ENCODE peak calls at places on chromosomes 6 and 20, in eight cellular contexts. U is heart left ventricle, Z is HepG2, S is fibroblast of lung, V is HL-60, G is uterus, R is tibial nerve, N is GM23338. P is an unnamed sample.

GRCh38 chr6:157615411-157615763 is 207.7 kb upstream of the SNX9 start:
- DNase-seq in N (no peak), Z (no peak), R (no peak), S (no peak), V (peak; percentile 51), U (no peak), G (no peak), P (peak; percentile 40)

GRCh38 chr6:13600036-13600435 is 15.1 kb upstream of the NOL7 start:
- DNase-seq in S (peak; percentile 65), U (no peak), V (no peak), Z (no peak), G (no peak), N (no peak), R (no peak), P (no peak)

GRCh38 chr6:35544748-35545361 is 32.2 kb upstream of the TULP1 start:
- DNase-seq in G (no peak), Z (no peak), R (no peak), N (peak; percentile 23), V (no peak), S (no peak), U (no peak), P (peak; percentile 81)

GRCh38 chr6:158737710-158738615 is 81.2 kb downstream of the EZR start:
- DNase-seq in V (peak; percentile 18), S (peak; percentile 78), Z (no peak), G (no peak), N (no peak), R (no peak), U (no peak), P (no peak)

GRCh38 chr6:160137989-160138835 is 16.6 kb downstream of the SLC22A1 start:
- DNase-seq in Z (peak; percentile 57), N (peak; percentile 75), R (no peak), S (peak; percentile 62), V (peak; percentile 35), G (peak; percentile 53), U (peak; percentile 55), P (peak; percentile 38)

GRCh38 chr6:22631101-22631500 is 61.7 kb downstream of the HDGFL1 start:
- DNase-seq in G (peak; percentile 37), R (no peak), S (peak; percentile 78), U (peak; percentile 29), Z (no peak), V (no peak), N (no peak), P (no peak)

GRCh38 chr20:53298900-53299299 is 294.7 kb downstream of the ZNF217 start:
- DNase-seq in U (no peak), Z (no peak), G (no peak), N (no peak), V (no peak), S (no peak), R (no peak), P (no peak)

GRCh38 chr6:11772109-11772830 is 6.3 kb downstream of the ADTRP start:
- DNase-seq in Z (no peak), U (no peak), G (peak; percentile 27), R (no peak), V (no peak), N (no peak), S (peak; percentile 99), P (no peak)

GRCh38 chr20:45032276-45032675 is 66.0 kb downstream of the STK4 start:
- DNase-seq in U (no peak), G (no peak), Z (no peak), V (no peak), S (no peak), N (no peak), R (no peak), P (no peak)

GRCh38 chr20:237479-237878 is 10.4 kb downstream of the DEFB129 start:
- DNase-seq in U (peak; percentile 32), S (no peak), R (no peak), Z (no peak), V (peak; percentile 82), N (no peak), G (no peak), P (no peak)

GRCh38 chr6:100078509-100078908 is 84.5 kb upstream of the MCHR2 start:
- DNase-seq in U (no peak), G (no peak), S (peak; percentile 46), R (no peak), N (peak; percentile 83), Z (peak; percentile 20), V (no peak), P (no peak)

GRCh38 chr6:118709859-118710350 is 58.5 kb upstream of the CEP85L start:
- DNase-seq in Z (no peak), R (no peak), U (no peak), S (peak; percentile 95), N (peak; percentile 15), V (no peak), G (no peak), P (no peak)

GRCh38 chr6:31128093-31128676 is 7.9 kb upstream of the CDSN start:
- DNase-seq in V (peak; percentile 40), R (peak; percentile 34), S (no peak), Z (peak; percentile 48), G (peak; percentile 57), N (peak; percentile 90), U (peak; percentile 57), P (peak; percentile 89)

GRCh38 chr6:56764081-56764566 is 121.4 kb upstream of the DST start:
- DNase-seq in R (no peak), V (peak; percentile 45), Z (peak; percentile 69), G (no peak), U (no peak), S (peak; percentile 65), N (peak; percentile 70), P (peak; percentile 64)

GRCh38 chr6:168393126-168393870 is 47.7 kb upstream of the SMOC2 start:
- DNase-seq in Z (no peak), R (no peak), G (no peak), U (no peak), S (no peak), N (no peak), V (no peak), P (no peak)

GRCh38 chr6:144797881-144798589 is 512.9 kb downstream of the UTRN start:
- DNase-seq in G (no peak), U (no peak), N (no peak), R (no peak), S (peak; percentile 80), V (no peak), Z (no peak), P (no peak)

GRCh38 chr20:41005361-41005729 is 23.3 kb upstream of the TOP1 start:
- DNase-seq in S (peak; percentile 95), N (no peak), V (no peak), Z (no peak), U (peak; percentile 89), G (peak; percentile 91), R (peak; percentile 77), P (no peak)

GRCh38 chr6:93105017-93105416 is 314.3 kb downstream of the EPHA7 start:
- DNase-seq in G (no peak), U (no peak), S (peak; percentile 67), Z (no peak), R (no peak), V (no peak), N (no peak), P (no peak)

DNA sequence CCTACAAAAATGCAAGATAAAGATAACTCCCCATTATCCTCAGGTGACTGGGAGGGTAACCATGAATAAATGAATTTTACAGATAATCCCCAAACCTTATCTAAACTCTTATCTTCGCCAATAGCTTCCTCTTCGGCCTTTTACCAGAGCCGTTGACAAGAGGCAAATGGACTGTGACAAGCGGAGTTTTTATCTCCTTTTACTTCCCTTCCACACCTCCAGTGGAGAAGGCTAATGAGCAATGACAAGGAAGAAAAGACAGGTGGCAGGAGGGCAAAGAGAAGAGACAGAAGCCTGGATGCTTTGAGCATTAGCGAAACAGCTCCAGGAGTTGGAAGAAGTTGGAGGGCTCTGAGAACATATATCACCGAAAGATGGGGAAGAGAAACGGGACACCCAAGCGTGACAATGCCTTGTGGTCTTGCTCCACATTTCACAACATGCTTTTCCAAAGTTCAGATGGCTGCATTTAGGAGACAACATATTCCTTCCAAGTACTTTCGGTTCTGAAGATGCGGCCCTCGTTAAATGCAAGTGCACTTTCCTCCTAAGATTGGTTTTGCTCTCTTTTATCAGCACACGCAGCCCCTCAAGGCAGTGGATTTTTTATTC is 69.2 kb downstream of the PRDM1 start:
- DNase-seq in G (no peak), Z (no peak), V (no peak), N (no peak), R (no peak), S (no peak), U (no peak), P (no peak)
- TF ChIP-seq CTCF in G (no peak), Z (no peak), V (no peak), N (no peak), R (no peak), S (no peak), U (no peak), P (no peak)

DNA sequence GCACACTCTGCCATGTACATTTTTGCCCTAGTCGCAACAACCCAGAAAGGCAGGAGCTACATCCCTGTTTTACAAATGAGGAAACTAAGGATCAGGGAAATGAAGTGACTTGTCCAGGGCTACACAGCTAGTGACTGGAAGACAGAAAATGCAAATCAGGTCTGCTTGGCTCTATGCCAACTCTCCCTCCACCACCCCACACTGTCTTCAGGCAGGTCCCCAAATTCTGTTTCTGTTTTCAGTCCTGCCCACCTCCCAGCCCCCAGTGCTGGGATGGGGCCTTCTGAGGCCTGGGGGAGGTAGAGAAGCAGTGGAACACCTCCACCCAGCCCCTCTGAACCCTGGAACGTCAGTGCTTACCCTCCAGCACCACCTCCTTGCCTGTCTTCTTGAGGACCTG is 5.1 kb downstream of the SNTA1 start:
- DNase-seq in V (no peak), U (no peak), S (no peak), R (no peak), G (no peak), N (no peak), Z (no peak), P (no peak)
- H3K27me3 ChIP-seq in V (peaks cover 5% of the 10 kb centered on the region), U (no peaks in the 10 kb centered on the region), S (no peaks in the 10 kb centered on the region), R (no peaks in the 10 kb centered on the region), G (no peaks in the 10 kb centered on the region), N (peaks cover 16% of the 10 kb centered on the region), Z (peaks cover 4% of the 10 kb centered on the region), P (no peaks in the 10 kb centered on the region)

GRCh38 chr6:28353356-28353755 is 3.6 kb downstream of the ZKSCAN3 start:
- DNase-seq in Z (no peak), R (no peak), G (no peak), N (no peak), S (no peak), U (no peak), V (no peak), P (no peak)

GRCh38 chr6:28355743-28356665 is 6.3 kb downstream of the ZKSCAN3 start:
- DNase-seq in S (peak; percentile 87), V (peak; percentile 80), R (peak; percentile 40), G (peak; percentile 69), U (peak; percentile 80), Z (peak; percentile 90), N (peak; percentile 96), P (peak; percentile 92)

GRCh38 chr6:28356666-28357020 is 6.9 kb downstream of the ZKSCAN3 start:
- DNase-seq in S (no peak), G (no peak), N (no peak), U (no peak), V (no peak), R (no peak), Z (no peak), P (no peak)

GRCh38 chr6:28353981-28354676 is 4.4 kb downstream of the ZKSCAN3 start:
- DNase-seq in S (peak; percentile 86), V (peak; percentile 78), N (no peak), U (peak; percentile 50), Z (no peak), R (no peak), G (peak; percentile 75), P (no peak)

GRCh38 chr6:28354688-28355554 is 5.2 kb downstream of the ZKSCAN3 start:
- DNase-seq in G (no peak), Z (no peak), R (no peak), U (no peak), S (no peak), N (no peak), V (no peak), P (no peak)
- H3K27ac ChIP-seq in G (peak overlapping the region; percentile 94), Z (peak overlapping the region; percentile 75), R (peak overlapping the region; percentile 63), U (peak overlapping the region; percentile 90), S (peak overlapping the region; percentile 81), N (peak overlapping the region; percentile 33), V (peak overlapping the region; percentile 80), P (no peak overlapping the region)

GRCh38 chr6:164345340-164345739 is 930.8 kb downstream of the QKI start:
- DNase-seq in U (no peak), G (no peak), R (no peak), Z (no peak), S (no peak), N (peak; percentile 21), V (no peak), P (no peak)
- TF ChIP-seq CTCF in U (no peak), G (no peak), R (no peak), Z (no peak), S (no peak), N (no peak), V (no peak), P (no peak)